ENCODE peak calls at places on chromosomes 1 and 21, in ten cellular contexts. B is suprapubic skin, X is heart left ventricle, L is tibial nerve, Q is spleen, U is A549, Z is testis, O is stomach, I is IMR-90, J is H1. S is an unnamed sample.

GRCh38 chr1:182357913-182358312 is 33.7 kb downstream of the GLUL start:
- DNase-seq in B (peak), X (no peak), L (no peak), Q (no peak), U (no peak), Z (no peak), O (no peak), I (no peak), J (no peak), S (no peak)

GRCh38 chr1:188615321-188615720 is 1786.6 kb downstream of the PLA2G4A start:
- DNase-seq in B (no peak), X (no peak), L (no peak), Q (no peak), U (no peak), Z (no peak), O (no peak), I (peak), J (no peak), S (no peak)

GRCh38 chr1:119873166-119874025 is 22.9 kb downstream of the ADAM30 start:
- DNase-seq in B (no peak), X (no peak), L (no peak), Q (no peak), U (no peak), Z (peak), O (no peak), I (peak), J (no peak), S (no peak)

GRCh38 chr21:38467369-38467768 is 30.9 kb downstream of the ERG start:
- DNase-seq in B (no peak), X (no peak), L (no peak), Q (no peak), U (no peak), Z (no peak), O (no peak), I (no peak), J (no peak), S (no peak)

GRCh38 chr1:55813619-55814018 is 598.5 kb upstream of the USP24 start:
- DNase-seq in B (peak), X (no peak), L (peak), Q (no peak), U (peak), Z (peak), O (peak), I (peak), J (no peak), S (no peak)

GRCh38 chr1:50417946-50418599 is 5.2 kb downstream of the DMRTA2 start:
- DNase-seq in B (no peak), X (no peak), L (no peak), Q (no peak), U (no peak), Z (no peak), O (no peak), I (no peak), J (no peak), S (no peak)

GRCh38 chr1:29197993-29198392 is 16.3 kb upstream of the SRSF4 start:
- DNase-seq in B (no peak), X (no peak), L (no peak), Q (no peak), U (no peak), Z (no peak), O (no peak), I (no peak), J (no peak), S (no peak)

GRCh38 chr21:39182016-39182415 is 1.2 kb downstream of the PSMG1 start:
- DNase-seq in B (no peak), X (no peak), L (no peak), Q (no peak), U (no peak), Z (no peak), O (no peak), I (no peak), J (no peak), S (no peak)

GRCh38 chr1:4652631-4653327 is 1.6 kb upstream of the AJAP1 start:
- DNase-seq in B (no peak), X (peak), L (no peak), Q (peak), U (peak), Z (peak), O (peak), I (no peak), J (no peak), S (no peak)

GRCh38 chr1:22037520-22037919 is 15.0 kb upstream of the CDC42 start:
- DNase-seq in B (no peak), X (no peak), L (no peak), Q (peak), U (no peak), Z (no peak), O (no peak), I (no peak), J (no peak), S (no peak)

GRCh38 chr1:226444901-226445300 is 37.0 kb upstream of the PARP1 start:
- DNase-seq in B (no peak), X (no peak), L (no peak), Q (peak), U (no peak), Z (no peak), O (peak), I (no peak), J (no peak), S (peak)

GRCh38 chr1:100428160-100428559 is 75.9 kb downstream of the CDC14A start:
- DNase-seq in B (no peak), X (no peak), L (no peak), Q (no peak), U (no peak), Z (no peak), O (no peak), I (peak), J (no peak), S (no peak)

GRCh38 chr1:160575112-160575664 is 4.1 kb downstream of the CD84 start:
- DNase-seq in B (no peak), X (no peak), L (no peak), Q (no peak), U (no peak), Z (no peak), O (no peak), I (no peak), J (no peak), S (no peak)

GRCh38 chr1:245181123-245181522 is 26.3 kb downstream of the KIF26B start:
- DNase-seq in B (no peak), X (no peak), L (no peak), Q (no peak), U (no peak), Z (no peak), O (no peak), I (no peak), J (no peak), S (no peak)

GRCh38 chr1:53066941-53067738 is 5.1 kb downstream of the PODN start:
- DNase-seq in B (peak), X (peak), L (peak), Q (no peak), U (no peak), Z (peak), O (peak), I (no peak), J (no peak), S (no peak)

GRCh38 chr1:155966135-155966534 is 12.2 kb downstream of the ARHGEF2 start:
- DNase-seq in B (no peak), X (no peak), L (no peak), Q (no peak), U (no peak), Z (no peak), O (no peak), I (no peak), J (no peak), S (no peak)

GRCh38 chr1:52674497-52675384 is 23.4 kb downstream of the COA7 start:
- DNase-seq in B (no peak), X (no peak), L (no peak), Q (no peak), U (no peak), Z (no peak), O (no peak), I (peak), J (no peak), S (no peak)

GRCh38 chr1:110248746-110249145 is 38.6 kb downstream of the KCNC4 start:
- DNase-seq in B (no peak), X (no peak), L (no peak), Q (peak), U (no peak), Z (no peak), O (no peak), I (no peak), J (no peak), S (no peak)

GRCh38 chr1:43277116-43277876 is 7.5 kb downstream of the TMEM125 start:
- DNase-seq in B (peak), X (no peak), L (no peak), Q (peak), U (no peak), Z (no peak), O (no peak), I (no peak), J (no peak), S (no peak)

GRCh38 chr1:117654485-117655219 is 48.8 kb downstream of the TENT5C start:
- DNase-seq in B (no peak), X (no peak), L (no peak), Q (no peak), U (no peak), Z (no peak), O (no peak), I (no peak), J (no peak), S (no peak)

GRCh38 chr1:60857851-60858250 is 224.5 kb upstream of the NFIA start:
- DNase-seq in B (no peak), X (no peak), L (no peak), Q (no peak), U (no peak), Z (no peak), O (no peak), I (no peak), J (no peak), S (no peak)

GRCh38 chr1:15623435-15623834 is 6.2 kb downstream of the DDI2 start:
- DNase-seq in B (no peak), X (no peak), L (no peak), Q (no peak), U (no peak), Z (no peak), O (no peak), I (no peak), J (no peak), S (no peak)

GRCh38 chr1:178506669-178507068 is 6.2 kb upstream of the TEX35 start:
- DNase-seq in B (no peak), X (no peak), L (no peak), Q (no peak), U (no peak), Z (no peak), O (peak), I (no peak), J (no peak), S (no peak)

GRCh38 chr1:232271991-232272589 is 357.8 kb downstream of the SIPA1L2 start:
- DNase-seq in B (no peak), X (no peak), L (no peak), Q (no peak), U (no peak), Z (no peak), O (no peak), I (peak), J (no peak), S (no peak)

GRCh38 chr1:119888476-119888875 is 7.8 kb downstream of the ADAM30 start:
- DNase-seq in B (no peak), X (no peak), L (no peak), Q (no peak), U (no peak), Z (no peak), O (no peak), I (no peak), J (no peak), S (no peak)

GRCh38 chr1:195709821-195710220 is 898.4 kb downstream of the KCNT2 start:
- DNase-seq in B (no peak), X (no peak), L (no peak), Q (no peak), U (no peak), Z (no peak), O (no peak), I (no peak), J (no peak), S (no peak)

GRCh38 chr1:199551967-199552565 is 475.4 kb upstream of the NR5A2 start:
- DNase-seq in B (no peak), X (no peak), L (no peak), Q (no peak), U (peak), Z (peak), O (no peak), I (peak), J (no peak), S (no peak)

GRCh38 chr1:23430803-23431202 is 6.3 kb upstream of the TCEA3 start:
- DNase-seq in B (no peak), X (no peak), L (no peak), Q (no peak), U (no peak), Z (no peak), O (no peak), I (no peak), J (no peak), S (no peak)

GRCh38 chr1:10867914-10868598 is 71.6 kb upstream of the CASZ1 start:
- DNase-seq in B (no peak), X (no peak), L (no peak), Q (no peak), U (no peak), Z (no peak), O (no peak), I (no peak), J (no peak), S (no peak)

GRCh38 chr1:7404046-7404742 is 366.9 kb upstream of the VAMP3 start:
- DNase-seq in B (peak), X (no peak), L (no peak), Q (peak), U (no peak), Z (peak), O (peak), I (no peak), J (no peak), S (no peak)

DNA sequence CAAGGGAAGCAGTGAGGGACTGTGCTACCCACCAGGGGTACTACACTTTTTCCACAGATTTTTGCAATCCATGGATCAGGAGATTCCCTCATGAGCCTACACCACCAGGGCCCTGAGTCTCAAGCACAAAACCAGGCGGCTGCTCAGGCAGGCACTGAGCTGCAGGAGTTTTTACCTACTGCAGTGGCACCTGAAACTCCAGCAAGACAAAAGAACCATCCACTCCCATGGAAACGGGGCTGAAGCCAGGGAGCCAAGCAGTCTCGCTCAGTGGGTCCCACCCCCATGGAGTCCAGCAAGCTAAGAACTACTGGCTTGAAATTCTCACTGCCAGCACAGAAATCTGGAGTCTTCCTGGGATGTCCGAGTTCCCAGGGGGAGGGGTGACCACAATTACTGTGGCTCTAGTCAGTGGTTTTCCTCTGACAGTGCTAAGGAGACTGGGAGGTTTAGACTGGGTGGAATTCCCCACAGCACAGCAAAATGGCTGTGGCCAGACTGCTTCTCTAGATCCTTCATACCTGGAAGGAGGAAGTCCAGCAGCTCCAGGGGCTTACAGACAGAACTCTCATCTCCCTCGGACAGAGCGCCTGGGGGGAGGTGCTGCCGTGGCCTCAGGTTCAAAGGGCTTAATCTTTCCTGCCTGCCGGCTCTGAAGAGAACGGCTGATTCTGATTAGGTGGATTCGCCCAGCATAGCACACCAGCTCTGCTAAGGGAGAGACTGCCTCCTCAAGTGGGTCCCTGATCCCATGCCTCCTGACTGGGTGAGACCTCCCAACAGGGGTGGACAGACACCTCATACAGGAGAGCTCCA is 437.8 kb downstream of the LTN1 start:
- DNase-seq in B (no peak), X (no peak), L (no peak), Q (no peak), U (no peak), Z (no peak), O (no peak), I (peak), J (no peak), S (no peak)
- TF ChIP-seq POLR2A in B (no peak), X (no peak), L (no peak), Q (no peak), U (no peak), Z (no peak), O (no peak), I (no peak), J (no peak), S (no peak)

GRCh38 chr1:201715351-201715750 is 113.6 kb upstream of the IPO9 start:
- DNase-seq in B (peak), X (peak), L (no peak), Q (peak), U (no peak), Z (no peak), O (no peak), I (no peak), J (no peak), S (no peak)
- H3K27ac ChIP-seq in B (peak), X (peak), L (peak), Q (peak), U (peak), Z (no peak), O (peak), I (peak), J (no peak), S (peak)

GRCh38 chr1:115977481-115978258 is 1.4 kb downstream of the SLC22A15 start:
- DNase-seq in B (no peak), X (no peak), L (no peak), Q (no peak), U (peak), Z (no peak), O (no peak), I (no peak), J (no peak), S (no peak)
- TF ChIP-seq POLR2A in B (no peak), X (no peak), L (no peak), Q (no peak), U (no peak), Z (no peak), O (no peak), I (no peak), J (no peak), S (no peak)

GRCh38 chr1:151581946-151582345 is 29.9 kb upstream of the SNX27 start:
- DNase-seq in B (no peak), X (no peak), L (no peak), Q (no peak), U (no peak), Z (no peak), O (no peak), I (no peak), J (no peak), S (no peak)

GRCh38 chr1:151579436-151580225 is 32.2 kb upstream of the SNX27 start:
- DNase-seq in B (no peak), X (no peak), L (no peak), Q (no peak), U (no peak), Z (no peak), O (no peak), I (peak), J (no peak), S (no peak)

GRCh38 chr1:151584278-151584677 is 27.6 kb upstream of the SNX27 start:
- DNase-seq in B (no peak), X (no peak), L (no peak), Q (no peak), U (no peak), Z (no peak), O (peak), I (no peak), J (no peak), S (no peak)

GRCh38 chr1:151581446-151581845 is 30.4 kb upstream of the SNX27 start:
- DNase-seq in B (no peak), X (no peak), L (no peak), Q (no peak), U (no peak), Z (no peak), O (no peak), I (no peak), J (no peak), S (no peak)

GRCh38 chr1:151583796-151584195 is 28.1 kb upstream of the SNX27 start:
- DNase-seq in B (no peak), X (no peak), L (no peak), Q (no peak), U (no peak), Z (no peak), O (no peak), I (no peak), J (no peak), S (no peak)
- H3K27ac ChIP-seq in B (peak), X (no peak), L (no peak), Q (no peak), U (no peak), Z (no peak), O (peak), I (no peak), J (no peak), S (peak)

DNA sequence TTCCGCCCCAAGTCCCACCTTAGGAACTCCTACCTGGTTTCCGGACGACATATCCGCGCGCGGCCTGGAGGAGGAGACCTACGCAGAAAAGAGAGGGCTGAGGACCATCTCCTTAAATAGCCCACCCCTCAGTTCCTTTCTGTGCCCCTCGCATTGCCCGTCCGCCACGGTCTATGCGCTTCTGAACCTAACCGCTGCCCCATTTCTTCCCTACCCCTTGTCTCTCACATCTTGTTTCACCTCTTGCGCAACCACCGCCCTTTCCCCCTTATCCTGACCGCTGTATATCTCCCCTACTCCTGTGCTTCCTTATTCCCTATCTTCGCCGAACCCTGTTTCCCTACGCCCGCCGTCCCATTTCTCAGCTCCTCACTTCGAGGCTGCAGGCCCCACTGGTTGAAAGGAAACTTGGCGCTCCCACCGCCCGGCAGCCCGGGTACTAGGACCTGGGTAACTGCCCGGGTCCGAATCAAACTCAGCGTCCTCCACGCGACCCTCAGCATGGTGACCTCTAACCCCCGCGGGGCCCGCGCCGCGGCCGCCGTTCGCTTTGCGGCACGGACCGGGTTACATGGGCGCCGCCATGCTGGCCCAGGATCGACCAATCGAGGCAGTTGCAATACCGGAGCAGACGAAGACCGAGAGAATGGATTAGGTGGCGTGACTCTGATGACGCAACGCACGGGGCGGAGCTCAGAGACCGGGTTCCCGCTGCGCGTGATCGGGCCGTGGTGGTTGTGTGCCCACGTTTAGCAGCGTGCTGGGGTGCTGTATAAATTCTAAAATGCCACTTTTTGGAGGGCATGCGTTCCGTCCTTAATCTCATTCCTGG is at the start of gene MRPS15:
- DNase-seq in B (peak), X (peak), L (peak), Q (peak), U (peak), Z (peak), O (peak), I (peak), J (peak), S (peak)
- TF ChIP-seq POLR2A in B (no peak), X (peak), L (peak), Q (peak), U (peak), Z (peak), O (no peak), I (peak), J (peak), S (no peak)

GRCh38 chr1:112318698-112319370 is 77.2 kb upstream of the CTTNBP2NL start:
- DNase-seq in B (no peak), X (no peak), L (no peak), Q (no peak), U (no peak), Z (no peak), O (no peak), I (no peak), J (no peak), S (no peak)

GRCh38 chr1:112316254-112316653 is 79.8 kb upstream of the CTTNBP2NL start:
- DNase-seq in B (no peak), X (no peak), L (no peak), Q (no peak), U (no peak), Z (no peak), O (no peak), I (no peak), J (no peak), S (no peak)

GRCh38 chr1:112318263-112318662 is 77.8 kb upstream of the CTTNBP2NL start:
- DNase-seq in B (no peak), X (no peak), L (no peak), Q (no peak), U (no peak), Z (no peak), O (no peak), I (no peak), J (no peak), S (no peak)

GRCh38 chr1:112317140-112317539 is 78.9 kb upstream of the CTTNBP2NL start:
- DNase-seq in B (no peak), X (no peak), L (no peak), Q (no peak), U (no peak), Z (no peak), O (no peak), I (no peak), J (no peak), S (no peak)

DNA sequence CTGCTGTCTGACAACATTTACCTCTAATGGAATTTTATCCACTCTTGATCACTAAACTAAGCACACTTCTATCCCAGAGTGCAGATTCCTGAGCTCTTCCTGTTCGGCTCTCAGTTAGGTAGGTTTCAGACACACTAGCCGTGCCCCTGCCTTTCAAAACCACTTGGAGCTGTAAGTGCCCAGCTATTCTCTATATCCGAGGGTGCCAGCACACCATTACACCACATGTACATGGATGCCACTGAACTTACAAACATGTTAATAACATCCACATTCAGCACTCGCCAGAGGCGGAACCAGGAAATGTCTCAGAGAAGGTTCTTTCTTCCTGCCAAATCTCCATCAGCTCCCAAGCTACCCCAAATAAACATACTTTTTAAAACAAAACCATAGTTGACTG is 78.5 kb upstream of the CTTNBP2NL start:
- DNase-seq in B (no peak), X (no peak), L (no peak), Q (no peak), U (no peak), Z (no peak), O (no peak), I (no peak), J (no peak), S (no peak)
- H3K27ac ChIP-seq in B (no peak), X (no peak), L (no peak), Q (peak), U (no peak), Z (no peak), O (peak), I (no peak), J (no peak), S (peak)

GRCh38 chr1:246689409-246689997 is 34.7 kb upstream of the SCCPDH start:
- DNase-seq in B (no peak), X (peak), L (no peak), Q (peak), U (peak), Z (peak), O (peak), I (peak), J (peak), S (no peak)
- TF ChIP-seq POLR2A in B (no peak), X (no peak), L (no peak), Q (no peak), U (no peak), Z (no peak), O (no peak), I (no peak), J (no peak), S (no peak)

S was measured in esophagus squamous epithelium.